ENCODE peak calls at places on chromosomes 1 and 21, in six cellular contexts. I is CD4-positive, alpha-beta T cell; H is choroid plexus epithelial cell; W is lower lobe of right lung; C is colonic mucosa; K is kidney epithelial cell. S is an unnamed sample.

GRCh38 chr1:157155658-157156057 is 17.5 kb upstream of the ETV3 start:
- DNase-seq in H (peak), I (no peak), W (no peak), K (no peak), C (no peak), S (no peak)

GRCh38 chr21:31720330-31720729 is 11.6 kb downstream of the SCAF4 start:
- DNase-seq in I (no peak), W (no peak), C (no peak), K (no peak), H (no peak), S (no peak)

GRCh38 chr1:184056921-184057496 is 5.5 kb downstream of the TSEN15 start:
- DNase-seq in H (peak), C (no peak), W (no peak), K (no peak), I (no peak), S (peak)

GRCh38 chr21:25881524-25882376 is 147.0 kb downstream of the GABPA start:
- DNase-seq in I (peak), W (peak), H (peak), C (peak), K (no peak), S (no peak)

GRCh38 chr1:2840036-2840809 is 38.7 kb upstream of the TTC34 start:
- DNase-seq in K (no peak), W (peak), C (no peak), I (peak), H (no peak), S (no peak)

GRCh38 chr1:94017155-94017829 is 103.7 kb downstream of the ABCA4 start:
- DNase-seq in K (no peak), I (no peak), H (no peak), W (no peak), C (no peak), S (no peak)

GRCh38 chr1:93770640-93771039 is 89.0 kb upstream of the BCAR3 start:
- DNase-seq in I (no peak), W (no peak), C (no peak), K (no peak), H (no peak), S (no peak)

GRCh38 chr21:46027855-46028493 is 46.4 kb downstream of the COL6A1 start:
- DNase-seq in I (no peak), K (no peak), W (no peak), C (no peak), H (peak), S (no peak)

GRCh38 chr1:182205378-182206022 is 144.0 kb upstream of the ZNF648 start:
- DNase-seq in I (no peak), H (no peak), K (no peak), W (no peak), C (no peak), S (no peak)

GRCh38 chr1:234608720-234609527 is 1.1 kb downstream of the IRF2BP2 start:
- DNase-seq in C (no peak), W (peak), K (no peak), I (peak), H (peak), S (no peak)

GRCh38 chr1:167628754-167629515 is 1.1 kb upstream of the RCSD1 start:
- DNase-seq in K (no peak), W (no peak), C (no peak), I (no peak), H (no peak), S (no peak)

DNA sequence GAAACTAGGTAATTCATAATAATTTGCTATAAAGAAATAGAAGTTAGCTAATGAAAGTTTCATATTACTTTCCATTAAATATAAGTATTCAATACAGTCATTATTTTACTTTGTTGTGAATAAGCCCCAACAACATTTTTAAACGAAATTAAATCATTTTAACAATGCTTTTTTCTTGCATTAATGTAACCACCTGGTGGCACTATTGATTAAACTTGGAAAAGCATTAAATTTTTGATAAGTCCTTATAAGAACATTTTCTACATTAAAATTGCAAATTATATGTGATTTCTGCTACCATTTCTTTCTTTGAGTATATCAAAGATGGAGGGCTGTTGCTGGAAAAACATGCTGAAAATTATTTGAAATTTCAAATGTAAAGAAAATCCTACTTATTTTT is 918.8 kb upstream of the TMPRSS15 start:
- DNase-seq in I (no peak), K (no peak), W (no peak), H (peak), C (no peak), S (no peak)
- TF ChIP-seq CTCF in I (no peak), K (peak), W (no peak), H (peak), C (no peak), S (no peak)

GRCh38 chr1:153546796-153547559 is 1.4 kb upstream of the S100A4 start:
- DNase-seq in C (no peak), I (no peak), W (no peak), H (no peak), K (no peak), S (no peak)
- TF ChIP-seq CTCF in C (no peak), I (no peak), W (no peak), H (no peak), K (no peak), S (no peak)

GRCh38 chr1:8863138-8863537 is 15.3 kb downstream of the ENO1 start:
- DNase-seq in C (no peak), H (no peak), K (no peak), I (no peak), W (no peak), S (no peak)

GRCh38 chr1:8860738-8861516 is 17.6 kb downstream of the ENO1 start:
- DNase-seq in H (no peak), K (no peak), I (no peak), C (no peak), W (no peak), S (no peak)

GRCh38 chr1:8863712-8864324 is 14.7 kb downstream of the ENO1 start:
- DNase-seq in K (no peak), H (no peak), I (no peak), C (no peak), W (no peak), S (no peak)

GRCh38 chr1:8864713-8865397 is 13.6 kb downstream of the ENO1 start:
- DNase-seq in I (no peak), H (no peak), C (no peak), K (no peak), W (no peak), S (no peak)

DNA sequence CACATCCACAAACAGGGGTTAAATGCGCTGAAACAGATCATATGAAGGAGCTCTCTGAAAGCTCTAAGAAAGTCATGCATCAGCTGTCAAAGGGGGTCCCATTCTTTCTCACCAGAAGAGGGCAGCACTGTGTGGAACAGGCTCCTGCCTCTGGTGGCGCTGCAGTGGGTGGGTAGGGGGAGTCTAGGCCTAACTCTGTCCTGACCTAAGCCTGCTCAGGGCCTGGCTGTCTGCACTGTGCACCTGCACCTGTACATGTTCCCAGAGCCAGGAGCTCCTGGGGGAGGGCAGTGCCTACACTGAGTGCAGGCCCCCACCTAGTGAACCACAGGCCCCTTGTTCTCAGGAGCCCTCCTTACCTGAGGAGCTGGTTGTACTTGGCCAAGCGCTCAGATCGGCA is 16.0 kb downstream of the ENO1 start:
- DNase-seq in W (no peak), C (no peak), H (peak), K (no peak), I (peak), S (no peak)
- TF ChIP-seq CTCF in W (peak), C (peak), H (peak), K (peak), I (peak), S (peak)

DNA sequence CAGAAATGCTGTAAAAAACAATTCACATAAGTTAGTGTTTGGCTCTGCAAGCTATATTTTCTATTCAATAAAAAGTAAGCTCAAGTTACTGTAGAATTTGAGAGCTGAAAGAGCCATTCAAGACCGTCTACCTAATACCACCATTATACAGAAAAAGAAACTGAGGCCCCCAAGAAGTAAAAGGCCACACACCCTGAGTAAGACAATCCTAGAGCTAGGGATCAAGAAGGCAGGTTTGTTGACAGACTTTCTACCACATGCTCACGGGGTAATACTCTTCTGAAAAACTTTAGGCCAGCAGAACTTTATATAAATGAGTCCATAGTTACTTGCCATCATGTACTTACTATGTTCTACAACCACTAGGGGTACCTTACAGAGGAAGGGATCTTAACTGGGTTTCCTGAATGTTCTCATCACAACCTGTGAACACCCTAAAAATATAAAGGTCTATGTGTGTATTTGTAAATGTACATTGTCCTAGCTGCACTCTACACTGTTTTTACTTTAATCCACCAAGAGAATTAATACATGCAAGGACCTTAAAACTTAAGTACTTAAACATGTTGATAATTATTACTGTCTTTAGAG is 2.7 kb downstream of the PSMG1 start:
- DNase-seq in K (no peak), I (no peak), W (no peak), C (no peak), H (peak), S (no peak)
- TF ChIP-seq CTCF in K (peak), I (peak), W (no peak), C (no peak), H (peak), S (no peak)

DNA sequence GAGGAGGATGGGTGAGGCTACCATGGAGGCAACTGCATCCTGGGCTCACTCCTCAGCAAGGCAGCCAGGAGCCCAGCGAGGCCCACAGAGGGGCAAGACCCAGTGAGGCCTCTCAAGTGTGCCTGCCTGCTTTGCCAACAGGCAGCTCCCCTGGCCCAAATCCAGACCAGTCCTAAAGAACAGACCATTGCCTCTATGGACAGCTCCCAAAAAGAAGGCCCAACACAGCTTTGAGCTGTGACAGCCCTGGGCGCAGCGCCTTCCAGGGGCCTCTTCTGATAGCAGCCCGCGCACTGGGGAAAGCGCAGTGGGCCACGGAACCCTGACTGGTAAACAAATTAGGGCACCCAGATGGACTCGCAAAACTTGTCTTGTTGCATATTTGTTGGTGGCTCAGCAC is 25.5 kb downstream of the C1orf198 start:
- DNase-seq in I (no peak), C (no peak), K (no peak), H (no peak), W (no peak), S (no peak)
- TF ChIP-seq CTCF in I (no peak), C (no peak), K (no peak), H (no peak), W (no peak), S (no peak)

DNA sequence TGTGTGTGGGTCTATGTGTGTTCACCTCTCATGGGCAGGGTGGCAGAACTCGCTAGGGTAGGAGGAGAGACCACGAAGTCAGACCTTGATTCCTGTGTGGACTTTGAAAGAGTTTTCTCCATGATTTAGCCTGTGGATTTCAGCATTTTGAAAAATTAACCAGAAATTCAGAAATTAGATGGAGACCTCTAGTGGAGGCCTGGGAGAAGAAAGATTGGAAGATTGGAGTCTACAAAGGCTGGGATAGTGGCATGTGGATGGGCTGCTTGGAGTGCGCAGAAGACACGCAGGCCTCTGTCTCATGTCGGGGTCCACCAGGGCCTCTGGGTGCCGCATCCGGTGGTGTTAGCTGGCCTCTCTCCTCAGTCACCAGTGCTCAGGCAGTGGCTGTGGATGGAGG is 18.9 kb upstream of the IGSF5 start:
- DNase-seq in C (no peak), I (no peak), H (peak), K (no peak), W (no peak), S (no peak)
- TF ChIP-seq CTCF in C (no peak), I (no peak), H (peak), K (peak), W (no peak), S (no peak)

GRCh38 chr21:33025471-33026298 is at the start of gene OLIG2:
- DNase-seq in C (no peak), H (no peak), K (no peak), W (no peak), I (no peak), S (no peak)

GRCh38 chr21:33026299-33026858 is 644 bp downstream of the OLIG2 start:
- DNase-seq in K (no peak), H (no peak), I (no peak), C (no peak), W (no peak), S (no peak)

GRCh38 chr21:33023574-33024277 is 2.0 kb upstream of the OLIG2 start:
- DNase-seq in C (no peak), I (no peak), K (no peak), W (no peak), H (no peak), S (no peak)

GRCh38 chr21:33024278-33025103 is 1.2 kb upstream of the OLIG2 start:
- DNase-seq in I (no peak), C (no peak), W (no peak), K (no peak), H (no peak), S (no peak)

GRCh38 chr21:33025106-33025470 is 647 bp upstream of the OLIG2 start:
- DNase-seq in K (no peak), H (no peak), I (no peak), C (no peak), W (no peak), S (no peak)
- TF ChIP-seq CTCF in K (no peak), H (no peak), I (no peak), C (no peak), W (no peak), S (no peak)

S was measured in AG04449.